ENCODE peak calls at places on chromosomes 1 and 21, in eight cellular contexts. I is cardiac septum, G is RWPE1, H is A673, W is WTC11, L is PC-3, C is ascending aorta, M is heart right ventricle. N is an unnamed sample.

GRCh38 chr1:234675006-234675405 is 65.0 kb upstream of the IRF2BP2 start:
- DNase-seq in I (no peak), G (no peak), H (no peak), W (no peak), L (no peak), C (no peak), M (no peak), N (no peak)

GRCh38 chr21:34834307-34834706 is 165.5 kb downstream of the CLIC6 start:
- DNase-seq in I (no peak), G (no peak), H (no peak), W (no peak), L (no peak), C (no peak), M (no peak), N (no peak)

GRCh38 chr1:112514901-112515300 is 6.1 kb downstream of the WNT2B start:
- DNase-seq in I (no peak), G (no peak), H (no peak), W (no peak), L (no peak), C (no peak), M (no peak), N (no peak)

GRCh38 chr1:160208179-160209040 is 3.2 kb downstream of the PEA15 start:
- DNase-seq in I (no peak), G (no peak), H (no peak), W (no peak), L (no peak), C (no peak), M (peak), N (no peak)

GRCh38 chr1:46301406-46302090 is 1.9 kb downstream of the LRRC41 start:
- DNase-seq in I (peak), G (no peak), H (peak), W (peak), L (peak), C (peak), M (peak), N (no peak)

GRCh38 chr1:19372136-19372514 is 60.0 kb downstream of the SLC66A1 start:
- DNase-seq in I (no peak), G (no peak), H (no peak), W (no peak), L (no peak), C (no peak), M (no peak), N (no peak)

GRCh38 chr1:78577257-78578100 is 42.8 kb upstream of the IFI44L start:
- DNase-seq in I (no peak), G (no peak), H (peak), W (no peak), L (no peak), C (no peak), M (no peak), N (no peak)

GRCh38 chr21:38170283-38170682 is 86.5 kb upstream of the KCNJ15 start:
- DNase-seq in I (no peak), G (peak), H (no peak), W (peak), L (peak), C (no peak), M (peak), N (no peak)

GRCh38 chr1:36708587-36708986 is 225.9 kb upstream of the CSF3R start:
- DNase-seq in I (no peak), G (no peak), H (no peak), W (no peak), L (no peak), C (no peak), M (no peak), N (no peak)

GRCh38 chr1:184409011-184409410 is 22.2 kb downstream of the C1orf21 start:
- DNase-seq in I (no peak), G (no peak), H (no peak), W (no peak), L (peak), C (no peak), M (no peak), N (no peak)

GRCh38 chr1:205071801-205072200 is 12.5 kb downstream of the TMEM81 start:
- DNase-seq in I (no peak), G (no peak), H (no peak), W (no peak), L (no peak), C (no peak), M (no peak), N (no peak)

GRCh38 chr21:41289431-41289830 is 27.2 kb upstream of the FAM3B start:
- DNase-seq in I (no peak), G (no peak), H (peak), W (peak), L (no peak), C (no peak), M (no peak), N (no peak)

GRCh38 chr1:69787151-69787550 is 219.4 kb downstream of the LRRC7 start:
- DNase-seq in I (no peak), G (no peak), H (no peak), W (peak), L (no peak), C (no peak), M (no peak), N (no peak)

GRCh38 chr21:14306143-14306907 is 76.6 kb downstream of the HSPA13 start:
- DNase-seq in I (no peak), G (peak), H (peak), W (no peak), L (peak), C (no peak), M (no peak), N (no peak)

GRCh38 chr21:44800971-44801467 is 601 bp downstream of the UBE2G2 start:
- DNase-seq in I (no peak), G (peak), H (peak), W (no peak), L (peak), C (no peak), M (no peak), N (no peak)

GRCh38 chr1:23984417-23985186 is 4.5 kb upstream of the SRSF10 start:
- DNase-seq in I (no peak), G (peak), H (peak), W (no peak), L (peak), C (no peak), M (no peak), N (no peak)

GRCh38 chr1:222654849-222655248 is 37.0 kb downstream of the MIA3 start:
- DNase-seq in I (no peak), G (no peak), H (peak), W (no peak), L (no peak), C (no peak), M (peak), N (no peak)

GRCh38 chr1:201711101-201711597 is 117.8 kb upstream of the IPO9 start:
- DNase-seq in I (no peak), G (no peak), H (peak), W (no peak), L (no peak), C (no peak), M (no peak), N (no peak)

GRCh38 chr21:45146801-45147200 is 72.4 kb downstream of the ADARB1 start:
- DNase-seq in I (no peak), G (no peak), H (no peak), W (no peak), L (no peak), C (peak), M (no peak), N (no peak)

GRCh38 chr21:38389891-38390290 is 108.4 kb downstream of the ERG start:
- DNase-seq in I (no peak), G (no peak), H (no peak), W (no peak), L (no peak), C (no peak), M (no peak), N (no peak)